ENCODE peak calls at places on chromosomes 12 and 14, in ten cellular contexts. R is dorsolateral prefrontal cortex; O is left ventricle myocardium inferior; V is IMR-90; J is endothelial cell of umbilical vein; L is colonic mucosa; K is foreskin keratinocyte; A is CD8-positive, alpha-beta T cell; D is A549; N is WERI-Rb-1. X is an unnamed sample.

GRCh38 chr12:87660987-87661769 is 368.0 kb downstream of the C12orf50 start:
- DNase-seq in R (no peak), O (no peak), V (peak), J (no peak), L (no peak), K (peak), A (no peak), D (no peak), N (no peak), X (no peak)

GRCh38 chr14:35331605-35332516 is 39.7 kb downstream of the PSMA6 start:
- DNase-seq in R (no peak), O (no peak), V (peak), J (no peak), L (peak), K (peak), A (no peak), D (no peak), N (no peak), X (no peak)

GRCh38 chr14:67722293-67722692 is 20.6 kb downstream of the RDH12 start:
- DNase-seq in R (peak), O (peak), V (peak), J (no peak), L (no peak), K (no peak), A (no peak), D (no peak), N (peak), X (no peak)

GRCh38 chr14:75518625-75519024 is 3.6 kb upstream of the BATF start:
- DNase-seq in R (no peak), O (no peak), V (no peak), J (peak), L (no peak), K (no peak), A (no peak), D (no peak), N (peak), X (peak)

GRCh38 chr12:71439613-71440392 is at the start of gene LGR5:
- DNase-seq in R (peak), O (peak), V (peak), J (peak), L (peak), K (no peak), A (no peak), D (no peak), N (peak), X (no peak)

GRCh38 chr12:92739099-92739498 is 36.3 kb downstream of the PLEKHG7 start:
- DNase-seq in R (no peak), O (no peak), V (peak), J (no peak), L (no peak), K (no peak), A (no peak), D (no peak), N (no peak), X (no peak)

GRCh38 chr12:103824290-103824689 is 16.7 kb downstream of the NT5DC3 start:
- DNase-seq in R (no peak), O (no peak), V (no peak), J (no peak), L (peak), K (no peak), A (no peak), D (no peak), N (no peak), X (no peak)

GRCh38 chr12:45050751-45051489 is at the start of gene DBX2:
- DNase-seq in R (peak), O (no peak), V (no peak), J (no peak), L (no peak), K (no peak), A (no peak), D (no peak), N (peak), X (no peak)

GRCh38 chr12:95607642-95608041 is 56.4 kb upstream of the USP44 start:
- DNase-seq in R (no peak), O (no peak), V (no peak), J (peak), L (no peak), K (no peak), A (no peak), D (no peak), N (no peak), X (no peak)

GRCh38 chr12:8038659-8039114 is 6.2 kb downstream of the FOXJ2 start:
- DNase-seq in R (peak), O (peak), V (peak), J (peak), L (peak), K (no peak), A (peak), D (no peak), N (peak), X (no peak)

GRCh38 chr14:50397461-50398196 is 948 bp upstream of the CDKL1 start:
- DNase-seq in R (peak), O (no peak), V (no peak), J (no peak), L (peak), K (no peak), A (no peak), D (peak), N (no peak), X (no peak)

GRCh38 chr14:96737869-96738268 is 59.3 kb upstream of the VRK1 start:
- DNase-seq in R (no peak), O (no peak), V (no peak), J (no peak), L (no peak), K (no peak), A (no peak), D (no peak), N (no peak), X (no peak)

GRCh38 chr12:13179159-13180074 is 17.1 kb upstream of the EMP1 start:
- DNase-seq in R (peak), O (peak), V (peak), J (no peak), L (peak), K (peak), A (peak), D (peak), N (peak), X (peak)

GRCh38 chr14:28630100-28630499 is 136.5 kb upstream of the FOXG1 start:
- DNase-seq in R (no peak), O (no peak), V (no peak), J (no peak), L (no peak), K (no peak), A (no peak), D (no peak), N (no peak), X (no peak)

GRCh38 chr14:93133476-93133875 is 17.8 kb upstream of the ITPK1 start:
- DNase-seq in R (no peak), O (no peak), V (peak), J (no peak), L (peak), K (no peak), A (no peak), D (no peak), N (no peak), X (no peak)

GRCh38 chr14:39880106-39880695 is 448.0 kb upstream of the FBXO33 start:
- DNase-seq in R (no peak), O (no peak), V (no peak), J (no peak), L (no peak), K (no peak), A (no peak), D (no peak), N (no peak), X (no peak)

GRCh38 chr14:20934148-20934762 is 21.0 kb upstream of the RNASE2 start:
- DNase-seq in R (no peak), O (peak), V (no peak), J (peak), L (no peak), K (no peak), A (no peak), D (peak), N (peak), X (no peak)

GRCh38 chr12:6927379-6927991 is at the start of gene ATN1:
- DNase-seq in R (peak), O (peak), V (peak), J (peak), L (peak), K (no peak), A (peak), D (peak), N (peak), X (no peak)

GRCh38 chr12:48810817-48811453 is 7.4 kb upstream of the CACNB3 start:
- DNase-seq in R (no peak), O (no peak), V (peak), J (peak), L (no peak), K (no peak), A (no peak), D (no peak), N (no peak), X (no peak)

GRCh38 chr14:101835166-101835557 is 73.7 kb downstream of the PPP2R5C start:
- DNase-seq in R (no peak), O (no peak), V (peak), J (no peak), L (no peak), K (peak), A (no peak), D (no peak), N (no peak), X (no peak)
- TF ChIP-seq CTCF in R (no peak), O (no peak), V (no peak), J (no peak), L (no peak), K (no peak), A (no peak), D (no peak), N (no peak), X (no peak)

GRCh38 chr12:54375258-54375579 is 9.3 kb downstream of the ZNF385A start:
- DNase-seq in R (no peak), O (no peak), V (no peak), J (no peak), L (no peak), K (no peak), A (no peak), D (no peak), N (no peak), X (no peak)

GRCh38 chr12:54378791-54379400 is 5.6 kb downstream of the ZNF385A start:
- DNase-seq in R (no peak), O (peak), V (no peak), J (peak), L (peak), K (no peak), A (no peak), D (peak), N (peak), X (no peak)

GRCh38 chr12:54379401-54380201 is 4.9 kb downstream of the ZNF385A start:
- DNase-seq in R (peak), O (peak), V (peak), J (peak), L (peak), K (no peak), A (peak), D (peak), N (peak), X (peak)

GRCh38 chr12:54376596-54377468 is 7.7 kb downstream of the ZNF385A start:
- DNase-seq in R (no peak), O (no peak), V (no peak), J (no peak), L (no peak), K (no peak), A (no peak), D (no peak), N (no peak), X (no peak)

DNA sequence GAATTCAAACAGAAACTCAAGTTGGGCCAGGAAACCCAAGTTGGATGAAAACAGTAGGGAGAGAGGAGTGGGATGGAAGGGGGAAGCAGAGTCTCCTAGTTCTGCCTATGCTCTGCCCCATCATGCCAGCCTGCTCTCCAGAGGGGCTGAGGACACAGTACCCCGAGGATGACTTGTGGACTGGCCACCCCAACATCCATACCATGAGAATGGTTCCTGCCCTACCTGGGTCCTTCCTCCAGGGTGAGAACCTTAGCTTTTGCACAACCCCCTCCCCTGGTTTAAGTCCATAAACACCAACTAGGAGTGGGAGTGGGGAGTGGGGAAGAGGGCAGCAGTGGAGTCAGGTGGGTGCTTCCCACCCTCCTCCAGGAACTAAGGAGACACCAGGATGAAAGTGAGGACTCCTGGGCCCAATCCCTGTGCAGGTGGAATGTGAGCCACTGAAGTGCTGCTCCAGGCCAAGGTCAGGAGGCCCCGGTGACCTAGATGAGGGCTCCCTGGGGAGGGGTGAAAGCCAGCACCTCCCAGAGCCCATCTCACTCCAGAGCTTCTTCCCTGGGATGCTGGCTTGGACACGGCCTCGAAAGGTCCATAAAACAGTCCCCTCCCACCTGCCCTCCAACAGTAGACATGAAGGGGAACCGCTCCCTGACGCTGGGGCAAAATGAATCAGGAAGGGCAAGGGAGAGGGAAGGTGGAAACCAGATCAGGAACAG is 6.6 kb downstream of the ZNF385A start:
- DNase-seq in R (no peak), O (no peak), V (no peak), J (no peak), L (no peak), K (no peak), A (no peak), D (no peak), N (no peak), X (no peak)
- H3K27ac ChIP-seq in R (peak), O (peak), V (no peak), J (no peak), L (no peak), K (no peak), A (no peak), D (peak), N (no peak), X (no peak)

GRCh38 chr12:24595652-24596235 is 353.2 kb downstream of the BCAT1 start:
- DNase-seq in R (no peak), O (no peak), V (peak), J (no peak), L (no peak), K (no peak), A (no peak), D (no peak), N (no peak), X (no peak)
- TF ChIP-seq CTCF in R (peak), O (peak), V (peak), J (peak), L (no peak), K (peak), A (no peak), D (no peak), N (no peak), X (no peak)

DNA sequence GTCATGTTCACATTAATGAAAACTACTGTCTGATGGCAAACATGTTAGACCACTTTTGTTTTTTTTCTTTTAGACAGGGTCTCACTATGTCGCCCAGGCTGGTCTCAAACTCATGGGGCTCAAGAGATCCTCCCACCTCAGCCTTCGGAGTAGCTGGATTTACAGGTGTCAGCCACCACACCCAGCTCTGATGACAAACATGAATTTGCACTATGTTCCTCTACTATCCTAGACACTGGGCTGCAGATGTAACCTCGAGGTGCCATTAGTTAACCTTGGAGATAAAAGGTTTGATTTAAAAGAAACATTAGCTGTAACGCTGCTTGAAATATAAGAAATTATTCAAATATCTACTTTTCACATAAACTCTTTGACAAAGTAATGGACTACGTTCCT is 8.1 kb downstream of the VPS37B start:
- DNase-seq in R (no peak), O (no peak), V (no peak), J (no peak), L (no peak), K (no peak), A (no peak), D (no peak), N (no peak), X (no peak)
- H3K27ac ChIP-seq in R (peak), O (peak), V (no peak), J (peak), L (peak), K (peak), A (peak), D (peak), N (peak), X (peak)

GRCh38 chr14:100190126-100190525 is 30.7 kb upstream of the DEGS2 start:
- DNase-seq in R (no peak), O (no peak), V (no peak), J (no peak), L (no peak), K (no peak), A (no peak), D (no peak), N (no peak), X (no peak)

GRCh38 chr14:100191584-100192249 is 32.3 kb upstream of the DEGS2 start:
- DNase-seq in R (no peak), O (peak), V (no peak), J (no peak), L (no peak), K (no peak), A (no peak), D (no peak), N (no peak), X (no peak)

GRCh38 chr14:100192672-100193416 is 33.4 kb upstream of the DEGS2 start:
- DNase-seq in R (peak), O (peak), V (peak), J (peak), L (peak), K (peak), A (peak), D (peak), N (peak), X (peak)

GRCh38 chr14:100192250-100192671 is 32.8 kb upstream of the DEGS2 start:
- DNase-seq in R (peak), O (peak), V (no peak), J (no peak), L (peak), K (no peak), A (no peak), D (no peak), N (peak), X (peak)

GRCh38 chr14:100193417-100194357 is 34.2 kb upstream of the DEGS2 start:
- DNase-seq in R (peak), O (no peak), V (no peak), J (no peak), L (no peak), K (no peak), A (peak), D (no peak), N (no peak), X (no peak)
- TF ChIP-seq CTCF in R (no peak), O (no peak), V (peak), J (no peak), L (no peak), K (no peak), A (no peak), D (no peak), N (peak), X (no peak)

GRCh38 chr12:113091506-113091905 is 35.0 kb downstream of the DTX1 start:
- DNase-seq in R (no peak), O (no peak), V (no peak), J (no peak), L (no peak), K (no peak), A (no peak), D (no peak), N (no peak), X (no peak)
- H3K27ac ChIP-seq in R (no peak), O (no peak), V (no peak), J (no peak), L (no peak), K (no peak), A (no peak), D (no peak), N (no peak), X (no peak)

DNA sequence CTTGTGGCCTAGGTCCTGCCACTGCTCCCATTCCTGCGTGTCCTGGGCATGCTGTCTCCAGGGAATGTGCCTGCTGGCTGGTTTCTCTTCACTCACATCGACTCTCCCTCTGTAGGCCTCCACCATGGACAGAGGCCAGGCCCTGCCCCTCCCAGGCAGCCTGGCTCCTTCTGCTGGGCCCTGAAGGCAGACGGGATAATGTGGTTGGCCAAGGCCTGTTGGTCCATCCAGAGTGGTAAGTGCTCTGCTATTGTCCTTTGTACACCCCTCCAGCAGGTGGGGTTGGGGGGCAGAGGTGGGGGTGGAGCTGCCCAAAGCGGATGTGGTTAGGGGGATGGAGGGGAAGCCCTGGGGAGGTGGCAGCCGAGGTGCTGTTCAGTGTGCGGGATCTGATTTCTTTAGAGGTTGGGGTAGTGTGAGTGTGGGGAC is 9.5 kb upstream of the NR4A1 start:
- DNase-seq in R (no peak), O (peak), V (peak), J (no peak), L (no peak), K (no peak), A (peak), D (no peak), N (no peak), X (no peak)
- TF ChIP-seq CTCF in R (no peak), O (no peak), V (no peak), J (no peak), L (no peak), K (no peak), A (peak), D (no peak), N (no peak), X (no peak)

DNA sequence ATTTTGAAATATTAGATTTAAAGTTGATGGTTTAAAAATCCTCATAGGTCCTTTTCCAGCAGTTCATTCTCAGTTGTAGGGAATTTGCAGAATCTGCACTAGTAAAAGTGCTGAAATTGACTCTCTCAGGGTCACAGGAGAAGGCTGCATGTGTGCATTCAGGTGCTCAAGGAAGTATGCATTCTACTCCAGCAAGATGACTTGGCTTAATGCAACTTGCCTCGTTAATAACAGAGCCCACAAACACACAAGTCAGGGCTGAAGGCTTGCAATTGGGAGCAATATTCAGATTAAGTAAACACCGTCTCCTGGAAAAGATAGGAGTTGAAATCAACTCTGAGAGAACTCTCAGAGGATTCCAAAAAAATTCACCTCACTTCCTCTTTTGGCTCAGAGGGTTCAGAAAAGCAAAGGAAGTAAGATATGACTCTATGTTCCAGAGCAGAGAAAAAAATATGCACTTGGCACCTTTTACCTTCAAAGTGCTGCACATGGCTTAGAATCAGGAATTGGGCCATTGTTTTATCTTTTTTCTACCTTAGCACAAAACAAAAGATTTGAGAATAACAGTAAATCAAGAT is 406.3 kb upstream of the DCN start:
- DNase-seq in R (no peak), O (no peak), V (no peak), J (no peak), L (no peak), K (no peak), A (no peak), D (no peak), N (no peak), X (no peak)
- H3K27ac ChIP-seq in R (no peak), O (peak), V (no peak), J (no peak), L (no peak), K (no peak), A (no peak), D (no peak), N (no peak), X (no peak)

GRCh38 chr12:46804054-46804453 is 21.7 kb downstream of the SLC38A4 start:
- DNase-seq in R (no peak), O (no peak), V (no peak), J (no peak), L (no peak), K (no peak), A (no peak), D (no peak), N (no peak), X (no peak)

GRCh38 chr12:46800160-46800559 is 25.6 kb downstream of the SLC38A4 start:
- DNase-seq in R (no peak), O (no peak), V (no peak), J (no peak), L (no peak), K (no peak), A (no peak), D (no peak), N (no peak), X (no peak)

GRCh38 chr12:46803517-46803916 is 22.3 kb downstream of the SLC38A4 start:
- DNase-seq in R (no peak), O (no peak), V (no peak), J (no peak), L (no peak), K (no peak), A (no peak), D (no peak), N (no peak), X (no peak)

GRCh38 chr12:46798648-46799047 is 27.1 kb downstream of the SLC38A4 start:
- DNase-seq in R (no peak), O (no peak), V (no peak), J (no peak), L (no peak), K (no peak), A (no peak), D (no peak), N (no peak), X (no peak)

GRCh38 chr12:46801293-46801692 is 24.5 kb downstream of the SLC38A4 start:
- DNase-seq in R (no peak), O (no peak), V (no peak), J (peak), L (no peak), K (no peak), A (no peak), D (no peak), N (no peak), X (no peak)
- TF ChIP-seq CTCF in R (no peak), O (no peak), V (no peak), J (no peak), L (no peak), K (no peak), A (no peak), D (no peak), N (no peak), X (no peak)